ENCODE peak calls at places on chromosomes 4 and X, in eight cellular contexts. Q is fibroblast of lung, Z is iris pigment epithelial cell, K is activated T-helper 1 cell treated with Interleukin-2 at 50 U/mL for 16 hours, B is SJCRH30, C is NCI-H748 treated with DMSO at 0.1 percent for 48 hours, N is T-helper 9 cell, T is upper lobe of right lung. A is an unnamed sample.

GRCh38 chrX:9466115-9466495 is 1.2 kb downstream of the TBL1X start:
- DNase-seq in C (no peak), Q (peak; percentile 28), K (no peak), T (peak; percentile 75), B (peak; percentile 59), Z (peak; percentile 31), N (no peak), A (peak; percentile 14)

GRCh38 chrX:23901805-23902204 is 5.9 kb downstream of the APOO start:
- DNase-seq in N (no peak), Z (peak; percentile 84), K (no peak), C (peak; percentile 55), T (no peak), Q (peak; percentile 87), B (peak; percentile 54), A (peak; percentile 68)

GRCh38 chr4:88696620-88697019 is 1.0 kb downstream of the NAP1L5 start:
- DNase-seq in B (no peak), N (no peak), C (no peak), Q (peak; percentile 51), Z (no peak), T (no peak), K (no peak), A (no peak)

GRCh38 chrX:109475174-109475891 is 6.6 kb downstream of the GUCY2F start:
- DNase-seq in K (no peak), B (peak; percentile 16), N (no peak), Z (peak; percentile 40), Q (peak; percentile 51), C (peak; percentile 17), T (peak; percentile 48), A (peak; percentile 42)

GRCh38 chrX:38215141-38215540 is 5.5 kb downstream of the SRPX start:
- DNase-seq in C (no peak), B (no peak), K (no peak), N (no peak), Z (peak; percentile 36), T (no peak), Q (no peak), A (peak; percentile 88)

GRCh38 chrX:152299787-152300186 is 151.3 kb downstream of the GABRA3 start:
- DNase-seq in Q (no peak), B (no peak), N (no peak), K (no peak), C (no peak), T (no peak), Z (no peak), A (no peak)

GRCh38 chr4:46839128-46839527 is 69.9 kb downstream of the COX7B2 start:
- DNase-seq in T (no peak), Q (no peak), B (no peak), N (no peak), Z (no peak), C (peak; percentile 65), K (no peak), A (no peak)

GRCh38 chrX:1165535-1166196 is 46.8 kb downstream of the CRLF2 start:
- DNase-seq in C (no peak), N (no peak), T (no peak), K (no peak), B (peak; percentile 68), Z (peak; percentile 22), Q (no peak), A (peak; percentile 13)

GRCh38 chr4:40606239-40606767 is 23.4 kb downstream of the RBM47 start:
- DNase-seq in K (no peak), Q (no peak), C (no peak), Z (no peak), B (no peak), N (no peak), T (no peak), A (no peak)

GRCh38 chr4:19329631-19330030 is 922.1 kb upstream of the SLIT2 start:
- DNase-seq in N (no peak), Q (no peak), K (no peak), C (no peak), Z (peak; percentile 48), B (no peak), T (no peak), A (peak; percentile 1)

GRCh38 chr4:10480616-10481015 is 23.4 kb upstream of the ZNF518B start:
- DNase-seq in B (no peak), K (no peak), N (no peak), Q (no peak), C (no peak), T (no peak), Z (no peak), A (no peak)

GRCh38 chr4:66430856-66431255 is 760.6 kb upstream of the EPHA5 start:
- DNase-seq in C (no peak), B (no peak), K (no peak), T (no peak), Z (peak; percentile 26), N (no peak), Q (no peak), A (peak; percentile 32)

GRCh38 chr4:2937146-2937857 is 25.9 kb downstream of the NOP14 start:
- DNase-seq in K (no peak), T (peak; percentile 90), N (no peak), Q (no peak), B (no peak), Z (peak; percentile 65), C (no peak), A (no peak)

GRCh38 chrX:69014200-69014599 is 151.1 kb downstream of the PJA1 start:
- DNase-seq in Q (peak; percentile 75), Z (peak; percentile 74), N (no peak), T (no peak), K (no peak), C (no peak), B (no peak), A (peak; percentile 34)

GRCh38 chrX:154321152-154321551 is 25.6 kb downstream of the TKTL1 start:
- DNase-seq in Q (no peak), B (no peak), C (no peak), N (no peak), T (no peak), K (no peak), Z (no peak), A (no peak)

GRCh38 chr4:145486603-145487002 is 5.0 kb downstream of the SMAD1 start:
- DNase-seq in N (no peak), T (no peak), B (no peak), K (no peak), Z (no peak), C (no peak), Q (no peak), A (no peak)

GRCh38 chr4:102566426-102566825 is 65.3 kb downstream of the NFKB1 start:
- DNase-seq in N (no peak), B (no peak), C (no peak), T (no peak), K (no peak), Q (no peak), Z (no peak), A (no peak)

GRCh38 chrX:6384391-6384790 is 150.5 kb downstream of the VCX3A start:
- DNase-seq in C (no peak), T (no peak), Q (no peak), B (no peak), K (no peak), N (no peak), Z (no peak), A (no peak)

GRCh38 chrX:134315893-134316292 is 78.9 kb downstream of the CCDC160 start:
- DNase-seq in B (no peak), Q (no peak), N (no peak), C (no peak), K (no peak), Z (no peak), T (no peak), A (no peak)

GRCh38 chr4:145107126-145107525 is 9.0 kb downstream of the ABCE1 start:
- DNase-seq in K (no peak), B (no peak), C (peak; percentile 1), Z (no peak), N (no peak), Q (no peak), T (no peak), A (no peak)

GRCh38 chrX:134247492-134247891 is 10.5 kb downstream of the CCDC160 start:
- DNase-seq in T (no peak), C (no peak), Z (no peak), Q (no peak), B (no peak), K (no peak), N (no peak), A (no peak)